ENCODE peak calls at places on chromosomes 12 and 14, in five cellular contexts. A is K562, E is breast epithelium, P is transverse colon, G is astrocyte. C is an unnamed sample. For H3K36me3, the result is how much of the 10 kb centered on the place peaks cover.

GRCh38 chr12:45246202-45246601 is 30.3 kb downstream of the ANO6 start:
- DNase-seq in A (no peak), E (no peak), P (no peak), G (no peak), C (no peak)

GRCh38 chr12:79692860-79693605 is 2.3 kb upstream of the PAWR start:
- DNase-seq in A (no peak), E (no peak), P (no peak), G (peak), C (no peak)

GRCh38 chr12:107929436-107929835 is 154.9 kb downstream of the ASCL4 start:
- DNase-seq in A (peak), E (no peak), P (no peak), G (peak), C (peak)

GRCh38 chr12:55060470-55060869 is 40.7 kb downstream of the NEUROD4 start:
- DNase-seq in A (peak), E (no peak), P (no peak), G (no peak), C (no peak)

GRCh38 chr12:123854918-123855317 is 92.8 kb downstream of the DNAH10 start:
- DNase-seq in A (no peak), E (no peak), P (no peak), G (no peak), C (no peak)

GRCh38 chr12:105748806-105749600 is 389.8 kb downstream of the NUAK1 start:
- DNase-seq in A (no peak), E (peak), P (no peak), G (peak), C (no peak)

GRCh38 chr14:73752297-73752992 is 38.3 kb upstream of the PNMA1 start:
- DNase-seq in A (no peak), E (peak), P (peak), G (peak), C (peak)

GRCh38 chr14:52021971-52022600 is 32.7 kb downstream of the RTRAF start:
- DNase-seq in A (no peak), E (no peak), P (no peak), G (no peak), C (no peak)

DNA sequence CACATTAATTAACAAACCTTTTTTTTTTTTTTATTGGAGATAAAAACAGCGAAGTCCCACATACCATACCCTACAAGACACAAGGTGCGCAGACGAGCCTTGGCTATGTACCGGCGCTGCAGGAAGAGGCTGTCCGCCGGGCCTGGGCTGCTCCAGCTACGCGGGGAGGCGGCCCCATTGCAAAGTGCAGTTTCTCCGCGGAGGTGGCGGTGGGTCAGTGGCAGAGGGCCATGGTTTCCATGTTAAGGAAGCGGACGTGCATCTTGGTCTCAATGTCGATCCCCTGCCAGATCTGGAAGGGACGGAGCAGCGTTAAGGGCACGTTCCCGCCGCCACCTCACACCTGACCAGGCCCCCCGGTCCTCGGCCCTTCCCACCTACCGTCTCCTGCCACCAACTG is 60.3 kb downstream of the TESC start:
- DNase-seq in A (no peak), E (no peak), P (no peak), G (no peak), C (no peak)
- H3K27ac ChIP-seq in A (no peak), E (no peak), P (no peak), G (no peak), C (no peak)

GRCh38 chr14:31167032-31167431 is 40.6 kb downstream of the HECTD1 start:
- DNase-seq in A (no peak), E (no peak), P (no peak), G (no peak), C (no peak)
- H3K36me3 ChIP-seq in A (half or more), E (under half), P (half or more), G (under half), C (half or more)

DNA sequence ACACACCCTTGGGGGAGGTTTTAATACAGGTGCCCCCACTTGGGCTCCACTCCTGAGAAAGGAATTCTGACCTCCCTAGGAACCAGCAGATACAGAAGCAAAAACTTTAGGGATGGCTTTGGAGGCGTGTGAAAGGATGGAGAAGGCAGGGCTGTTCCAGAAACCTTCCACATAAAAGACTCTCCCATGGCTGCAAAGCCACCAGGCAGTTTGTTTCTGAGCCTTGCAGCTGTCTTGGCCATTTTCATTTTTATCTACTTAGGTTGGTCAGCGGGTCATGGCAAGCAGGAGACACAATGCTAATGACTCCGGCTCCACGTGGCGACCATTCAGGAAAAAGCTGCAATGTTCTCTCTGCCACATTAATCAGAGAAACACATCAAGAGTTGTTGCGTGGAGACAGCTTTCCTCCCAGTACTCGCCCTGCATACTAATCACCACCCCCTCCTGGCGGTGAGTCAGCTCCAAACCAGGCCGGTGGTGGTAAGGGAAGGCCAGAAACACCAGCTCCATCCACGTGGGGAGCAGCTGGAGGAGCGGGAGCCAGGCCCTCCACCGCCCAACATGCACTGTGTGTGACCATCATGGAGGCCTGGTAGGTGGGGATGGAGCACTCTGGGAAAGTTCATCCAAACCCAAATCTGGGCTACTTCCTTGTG is 30.9 kb upstream of the IRF2BPL start:
- DNase-seq in A (peak), E (no peak), P (no peak), G (peak), C (peak)
- TF ChIP-seq CTCF in A (peak), E (no peak), P (no peak), G (no peak), C (peak)

GRCh38 chr12:53481957-53482586 is 17.2 kb downstream of the MAP3K12 start:
- DNase-seq in A (peak), E (no peak), P (no peak), G (no peak), C (peak)

GRCh38 chr12:53482626-53483165 is 16.6 kb downstream of the MAP3K12 start:
- DNase-seq in A (peak), E (no peak), P (no peak), G (no peak), C (no peak)

GRCh38 chr12:53483225-53483978 is 15.9 kb downstream of the MAP3K12 start:
- DNase-seq in A (no peak), E (no peak), P (peak), G (no peak), C (no peak)

GRCh38 chr12:53484686-53485567 is 14.3 kb downstream of the MAP3K12 start:
- DNase-seq in A (no peak), E (no peak), P (no peak), G (no peak), C (no peak)

GRCh38 chr12:53483979-53484377 is 15.3 kb downstream of the MAP3K12 start:
- DNase-seq in A (no peak), E (no peak), P (no peak), G (no peak), C (no peak)
- H3K27ac ChIP-seq in A (no peak), E (peak), P (no peak), G (no peak), C (peak)

GRCh38 chr14:77024171-77024627 is 4.3 kb downstream of the IRF2BPL start:
- DNase-seq in A (peak), E (no peak), P (peak), G (peak), C (peak)
- H3K36me3 ChIP-seq in A (under half), E (under half), P (under half), G (under half), C (under half)

GRCh38 chr12:90514325-90514724 is 440.7 kb downstream of the CCER1 start:
- DNase-seq in A (no peak), E (no peak), P (no peak), G (no peak), C (no peak)

GRCh38 chr12:90519285-90519684 is 435.7 kb downstream of the CCER1 start:
- DNase-seq in A (no peak), E (no peak), P (no peak), G (no peak), C (no peak)

GRCh38 chr12:90515199-90516175 is 439.5 kb downstream of the CCER1 start:
- DNase-seq in A (no peak), E (no peak), P (no peak), G (peak), C (no peak)

GRCh38 chr12:90520002-90520734 is 434.8 kb downstream of the CCER1 start:
- DNase-seq in A (no peak), E (no peak), P (no peak), G (no peak), C (no peak)
- TF ChIP-seq CTCF in A (no peak), E (no peak), P (no peak), G (no peak), C (no peak)

GRCh38 chr14:25009891-25010290 is 40.1 kb downstream of the STXBP6 start:
- DNase-seq in A (no peak), E (no peak), P (no peak), G (peak), C (peak)
- H3K27ac ChIP-seq in A (no peak), E (no peak), P (no peak), G (no peak), C (no peak)

GRCh38 chr12:69766260-69766659 is 27.6 kb downstream of the RAB3IP start:
- DNase-seq in A (no peak), E (no peak), P (no peak), G (no peak), C (no peak)
- H3K36me3 ChIP-seq in A (under half), E (under half), P (under half), G (under half), C (under half)

DNA sequence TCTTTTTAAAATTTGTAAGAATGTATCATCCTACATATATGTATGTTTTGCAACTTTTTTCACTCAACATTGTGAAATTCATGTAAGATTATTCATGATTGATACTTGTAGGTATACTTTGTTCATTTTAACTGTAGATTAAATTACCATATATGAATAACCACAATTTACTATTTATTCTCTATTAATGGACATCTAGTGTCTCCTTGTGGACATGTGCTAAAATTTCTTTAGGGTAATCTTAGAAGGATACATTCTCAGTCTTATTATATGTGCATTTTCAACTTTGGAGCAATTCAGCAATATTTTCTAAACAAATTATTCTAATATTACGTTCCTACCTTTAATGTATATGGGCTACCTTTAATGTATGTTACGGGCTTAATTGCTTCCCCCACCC is 192.4 kb downstream of the FUT8 start:
- DNase-seq in A (no peak), E (no peak), P (no peak), G (no peak), C (no peak)
- TF ChIP-seq CTCF in A (no peak), E (no peak), P (peak), G (peak), C (no peak)